ENCODE peak calls at places on chromosomes 16 and 17, in six cellular contexts. P is WTC11, Q is endothelial cell of umbilical vein, Y is H1, I is HepG2, U is K562. B is an unnamed sample.

GRCh38 chr16:24610421-24610765 is 71.0 kb downstream of the RBBP6 start:
- DNase-seq in Y (no peak), U (no peak), Q (peak; percentile 21), I (no peak), P (peak; percentile 45), B (no peak)

GRCh38 chr17:81036128-81036891 is 1.4 kb downstream of the BAIAP2 start:
- DNase-seq in P (no peak), Y (no peak), Q (no peak), U (no peak), I (no peak), B (no peak)

GRCh38 chr17:7716901-7717755 is at the start of gene DNAH2:
- DNase-seq in P (peak; percentile 96), U (peak; percentile 84), I (peak; percentile 60), Q (peak; percentile 81), Y (peak; percentile 91), B (peak; percentile 93)

GRCh38 chr17:10149573-10150399 is 48.6 kb downstream of the GAS7 start:
- DNase-seq in Q (no peak), U (peak; percentile 10), Y (no peak), P (no peak), I (no peak), B (no peak)

GRCh38 chr16:69323428-69323827 is 7.0 kb downstream of the PDF start:
- DNase-seq in Q (no peak), P (no peak), I (no peak), U (no peak), Y (no peak), B (no peak)

GRCh38 chr17:42313773-42314566 is 25.7 kb downstream of the STAT5A start:
- DNase-seq in Q (no peak), U (peak; percentile 69), P (no peak), Y (no peak), I (no peak), B (no peak)

GRCh38 chr16:57382535-57383275 is 10.4 kb downstream of the CX3CL1 start:
- DNase-seq in U (no peak), Q (no peak), P (no peak), I (no peak), Y (no peak), B (no peak)

GRCh38 chr16:12618515-12618914 is 185.2 kb downstream of the CPPED1 start:
- DNase-seq in U (no peak), I (no peak), Y (no peak), Q (no peak), P (no peak), B (no peak)

GRCh38 chr16:88703486-88704309 is 2.5 kb downstream of the RNF166 start:
- DNase-seq in P (no peak), Y (no peak), U (no peak), I (no peak), Q (peak; percentile 59), B (no peak)

GRCh38 chr17:64225410-64225809 is 37.6 kb downstream of the TEX2 start:
- DNase-seq in Y (no peak), Q (no peak), I (no peak), P (no peak), U (no peak), B (no peak)

GRCh38 chr16:66752958-66753357 is 1.5 kb upstream of the DYNC1LI2 start:
- DNase-seq in Q (no peak), U (no peak), I (no peak), Y (no peak), P (no peak), B (no peak)

GRCh38 chr16:86848821-86849220 is 270.5 kb downstream of the FOXL1 start:
- DNase-seq in I (no peak), U (no peak), P (no peak), Q (no peak), Y (no peak), B (no peak)

GRCh38 chr16:58462499-58462996 is 37.4 kb upstream of the NDRG4 start:
- DNase-seq in Y (no peak), Q (no peak), I (no peak), P (no peak), U (no peak), B (no peak)

GRCh38 chr17:7992924-7993323 is 9.5 kb upstream of the GUCY2D start:
- DNase-seq in Q (no peak), Y (no peak), U (no peak), I (no peak), P (no peak), B (peak; percentile 53)

GRCh38 chr17:17467720-17468119 is 9.1 kb upstream of the MED9 start:
- DNase-seq in P (no peak), I (no peak), Q (no peak), U (no peak), Y (no peak), B (no peak)

GRCh38 chr17:28988475-28988874 is 17.4 kb downstream of the SEZ6 start:
- DNase-seq in Y (no peak), I (no peak), Q (no peak), P (no peak), U (no peak), B (no peak)

GRCh38 chr17:6231886-6232767 is 161.9 kb downstream of the WSCD1 start:
- DNase-seq in I (no peak), Q (peak; percentile 53), Y (no peak), P (no peak), U (no peak), B (no peak)

GRCh38 chr17:8048736-8049135 is 9.9 kb downstream of the ALOX15B start:
- DNase-seq in I (no peak), Q (no peak), U (no peak), Y (no peak), P (no peak), B (no peak)

GRCh38 chr16:8961811-8962390 is 1.8 kb downstream of the USP7 start:
- DNase-seq in I (peak; percentile 61), P (no peak), Y (no peak), Q (peak; percentile 10), U (peak; percentile 62), B (no peak)

GRCh38 chr17:58970966-58971575 is 135.6 kb downstream of the TRIM37 start:
- DNase-seq in U (no peak), I (no peak), P (no peak), Y (no peak), Q (no peak), B (no peak)

GRCh38 chr16:27179500-27180072 is 23.7 kb upstream of the KDM8 start:
- DNase-seq in I (peak; percentile 72), Y (peak; percentile 50), Q (peak; percentile 77), U (peak; percentile 87), P (peak; percentile 92), B (peak; percentile 69)

GRCh38 chr16:35370617-35371016 is 1911.2 kb downstream of the TP53TG3F start:
- DNase-seq in Q (no peak), U (no peak), Y (no peak), P (no peak), I (no peak), B (no peak)

GRCh38 chr17:79741401-79741750 is 10.6 kb downstream of the ENPP7 start:
- DNase-seq in P (no peak), U (no peak), Y (no peak), Q (no peak), I (no peak), B (no peak)

GRCh38 chr16:21683184-21683583 is 19.4 kb downstream of the OTOA start:
- DNase-seq in I (no peak), Y (no peak), U (no peak), P (no peak), Q (no peak), B (no peak)

GRCh38 chr16:9256196-9256595 is 164.8 kb downstream of the HAPSTR1 start:
- DNase-seq in U (peak; percentile 60), I (peak; percentile 66), Y (peak; percentile 58), Q (peak; percentile 3), P (peak; percentile 90), B (peak; percentile 37)

GRCh38 chr17:40225151-40225550 is 6.0 kb downstream of the WIPF2 start:
- DNase-seq in Y (no peak), I (no peak), P (no peak), U (no peak), Q (no peak), B (no peak)

GRCh38 chr17:27471321-27472269 is 15.3 kb downstream of the KSR1 start:
- DNase-seq in P (no peak), Q (no peak), U (no peak), Y (no peak), I (no peak), B (peak; percentile 35)

GRCh38 chr16:58490100-58490499 is 9.8 kb upstream of the NDRG4 start:
- DNase-seq in P (no peak), U (no peak), I (no peak), Y (no peak), Q (no peak), B (no peak)

GRCh38 chr17:75832652-75833400 is 11.4 kb downstream of the UNC13D start:
- DNase-seq in Y (no peak), I (no peak), U (no peak), Q (no peak), P (peak; percentile 77), B (no peak)
- TF ChIP-seq JUN in Y (no peak), I (no peak), U (no peak), Q (no peak), P (no peak), B (no peak)

DNA sequence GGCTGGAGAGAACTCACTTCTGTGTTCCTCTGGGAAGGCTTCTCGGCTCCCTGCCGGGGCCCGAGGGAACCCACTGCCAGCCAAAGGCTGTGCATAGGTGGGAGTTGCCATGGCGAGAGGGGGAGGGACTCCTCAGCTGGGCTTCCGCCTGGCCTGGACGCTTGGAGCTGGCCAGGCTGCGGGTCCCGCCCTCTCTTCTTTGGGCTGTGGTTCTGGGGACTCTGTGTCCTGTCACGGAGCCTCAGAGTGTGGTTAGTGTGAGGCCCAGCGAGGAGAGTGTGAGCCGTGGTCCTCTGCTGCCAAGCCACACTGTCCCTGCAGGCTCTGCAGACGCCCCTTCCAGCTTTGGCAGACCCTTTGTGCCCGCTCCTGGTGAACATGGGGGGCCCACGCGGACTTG is 123.1 kb downstream of the OR1D5 start:
- DNase-seq in Q (no peak), U (no peak), I (no peak), P (peak; percentile 48), Y (no peak), B (no peak)
- TF ChIP-seq JUN in Q (no peak), U (no peak), I (no peak), P (no peak), Y (no peak), B (no peak)

GRCh38 chr16:29675811-29676643 is 3.0 kb upstream of the QPRT start:
- DNase-seq in Q (peak; percentile 18), I (peak; percentile 60), Y (no peak), U (peak; percentile 60), P (no peak), B (peak; percentile 46)

GRCh38 chr16:29683543-29684090 is 4.6 kb downstream of the QPRT start:
- DNase-seq in Y (no peak), I (no peak), Q (no peak), U (no peak), P (no peak), B (no peak)

GRCh38 chr16:29676989-29677388 is 2.0 kb upstream of the QPRT start:
- DNase-seq in Y (no peak), Q (no peak), I (no peak), P (no peak), U (no peak), B (no peak)

GRCh38 chr16:29678691-29679267 is at the start of gene QPRT:
- DNase-seq in U (peak; percentile 93), P (peak; percentile 90), Q (no peak), I (peak; percentile 85), Y (peak; percentile 81), B (peak; percentile 21)

GRCh38 chr16:29680180-29680598 is 1.2 kb downstream of the QPRT start:
- DNase-seq in I (peak; percentile 75), P (no peak), Q (no peak), Y (no peak), U (no peak), B (no peak)
- TF ChIP-seq JUN in I (no peak), P (no peak), Q (no peak), Y (no peak), U (no peak), B (no peak)

GRCh38 chr16:6701096-6701495 is 631.5 kb upstream of the RBFOX1 start:
- DNase-seq in Q (no peak), P (no peak), U (no peak), Y (no peak), I (no peak), B (no peak)
- TF ChIP-seq JUN in Q (no peak), P (no peak), U (no peak), Y (no peak), I (no peak), B (no peak)

GRCh38 chr16:50469744-50470301 is 78.4 kb upstream of the NKD1 start:
- DNase-seq in U (no peak), Y (no peak), Q (no peak), P (no peak), I (no peak), B (no peak)
- TF ChIP-seq JUN in U (no peak), Y (no peak), Q (no peak), P (no peak), I (no peak), B (no peak)